ENCODE peak calls at places on chromosomes 1 and 21, in seven cellular contexts. One of them, this sample, is unnamed.

GRCh38 chr1:224450164-224450955 is 15.8 kb upstream of the WDR26 start:
- DNase-seq in H9: no peak
- DNase-seq in A549: no peak
- DNase-seq in kidney: no peak
- DNase-seq in iPS DF 6.9: no peak
- DNase-seq in foreskin keratinocyte: no peak
- DNase-seq in mammary epithelial cell: no peak
- DNase-seq in this sample: peak; percentile 16

GRCh38 chr1:179003474-179004066 is 22.1 kb upstream of the FAM20B start:
- DNase-seq in A549: no peak
- DNase-seq in iPS DF 6.9: no peak
- DNase-seq in H9: no peak
- DNase-seq in foreskin keratinocyte: no peak
- DNase-seq in kidney: no peak
- DNase-seq in mammary epithelial cell: no peak
- DNase-seq in this sample: no peak

GRCh38 chr21:42550817-42551216 is 37.2 kb downstream of the SLC37A1 start:
- DNase-seq in H9: no peak
- DNase-seq in kidney: no peak
- DNase-seq in foreskin keratinocyte: no peak
- DNase-seq in mammary epithelial cell: no peak
- DNase-seq in iPS DF 6.9: no peak
- DNase-seq in A549: no peak
- DNase-seq in this sample: no peak

GRCh38 chr1:92755541-92756351 is 29.2 kb downstream of the EVI5 start:
- DNase-seq in iPS DF 6.9: no peak
- DNase-seq in H9: no peak
- DNase-seq in kidney: no peak
- DNase-seq in mammary epithelial cell: no peak
- DNase-seq in A549: no peak
- DNase-seq in foreskin keratinocyte: no peak
- DNase-seq in this sample: no peak

GRCh38 chr1:19759740-19760089 is 40.0 kb downstream of the TMCO4 start:
- DNase-seq in H9: no peak
- DNase-seq in mammary epithelial cell: peak; percentile 18
- DNase-seq in foreskin keratinocyte: no peak
- DNase-seq in kidney: no peak
- DNase-seq in A549: no peak
- DNase-seq in iPS DF 6.9: no peak
- DNase-seq in this sample: no peak

GRCh38 chr1:173406783-173407230 is 70.3 kb upstream of the PRDX6 start:
- DNase-seq in mammary epithelial cell: no peak
- DNase-seq in A549: no peak
- DNase-seq in iPS DF 6.9: no peak
- DNase-seq in kidney: no peak
- DNase-seq in foreskin keratinocyte: no peak
- DNase-seq in H9: no peak
- DNase-seq in this sample: no peak

GRCh38 chr1:156407344-156407743 is 38.3 kb downstream of the RHBG start:
- DNase-seq in A549: no peak
- DNase-seq in H9: no peak
- DNase-seq in iPS DF 6.9: no peak
- DNase-seq in kidney: no peak
- DNase-seq in mammary epithelial cell: no peak
- DNase-seq in foreskin keratinocyte: no peak
- DNase-seq in this sample: no peak

GRCh38 chr1:115829023-115829674 is 11.8 kb downstream of the NHLH2 start:
- DNase-seq in A549: peak; percentile 22
- DNase-seq in mammary epithelial cell: peak; percentile 93
- DNase-seq in foreskin keratinocyte: peak; percentile 88
- DNase-seq in H9: no peak
- DNase-seq in iPS DF 6.9: no peak
- DNase-seq in kidney: no peak
- DNase-seq in this sample: no peak

GRCh38 chr1:76336951-76337371 is 262.4 kb downstream of the ST6GALNAC3 start:
- DNase-seq in iPS DF 6.9: no peak
- DNase-seq in foreskin keratinocyte: no peak
- DNase-seq in mammary epithelial cell: no peak
- DNase-seq in H9: peak; percentile 30
- DNase-seq in kidney: peak; percentile 93
- DNase-seq in A549: no peak
- DNase-seq in this sample: no peak

GRCh38 chr1:194241215-194241614 is 1054.8 kb upstream of the B3GALT2 start:
- DNase-seq in H9: no peak
- DNase-seq in A549: no peak
- DNase-seq in iPS DF 6.9: no peak
- DNase-seq in mammary epithelial cell: no peak
- DNase-seq in kidney: no peak
- DNase-seq in foreskin keratinocyte: no peak
- DNase-seq in this sample: no peak

GRCh38 chr1:74468982-74469603 is 43.3 kb downstream of the LRRC53 start:
- DNase-seq in A549: peak; percentile 35
- DNase-seq in iPS DF 6.9: peak; percentile 25
- DNase-seq in kidney: no peak
- DNase-seq in H9: no peak
- DNase-seq in foreskin keratinocyte: peak; percentile 10
- DNase-seq in mammary epithelial cell: peak; percentile 24
- DNase-seq in this sample: no peak

GRCh38 chr21:45421071-45421845 is 16.3 kb downstream of the COL18A1 start:
- DNase-seq in iPS DF 6.9: no peak
- DNase-seq in A549: peak; percentile 33
- DNase-seq in mammary epithelial cell: peak; percentile 20
- DNase-seq in H9: no peak
- DNase-seq in foreskin keratinocyte: no peak
- DNase-seq in kidney: peak; percentile 93
- DNase-seq in this sample: no peak

GRCh38 chr1:65147424-65148177 is 402 bp upstream of the AK4 start:
- DNase-seq in H9: peak; percentile 53
- DNase-seq in A549: peak; percentile 20
- DNase-seq in kidney: peak; percentile 85
- DNase-seq in foreskin keratinocyte: no peak
- DNase-seq in mammary epithelial cell: peak; percentile 66
- DNase-seq in iPS DF 6.9: no peak
- DNase-seq in this sample: no peak

GRCh38 chr1:163290025-163290610 is 31.6 kb upstream of the NUF2 start:
- DNase-seq in H9: no peak
- DNase-seq in iPS DF 6.9: no peak
- DNase-seq in kidney: no peak
- DNase-seq in foreskin keratinocyte: no peak
- DNase-seq in mammary epithelial cell: no peak
- DNase-seq in A549: peak; percentile 39
- DNase-seq in this sample: no peak

GRCh38 chr21:40445349-40445921 is 401.5 kb downstream of the DSCAM start:
- DNase-seq in iPS DF 6.9: no peak
- DNase-seq in A549: no peak
- DNase-seq in H9: no peak
- DNase-seq in mammary epithelial cell: peak; percentile 20
- DNase-seq in kidney: no peak
- DNase-seq in foreskin keratinocyte: no peak
- DNase-seq in this sample: no peak

GRCh38 chr1:60727553-60727952 is 354.8 kb upstream of the NFIA start:
- DNase-seq in iPS DF 6.9: no peak
- DNase-seq in H9: peak; percentile 34
- DNase-seq in A549: no peak
- DNase-seq in foreskin keratinocyte: peak; percentile 50
- DNase-seq in mammary epithelial cell: peak; percentile 45
- DNase-seq in kidney: no peak
- DNase-seq in this sample: no peak

GRCh38 chr1:88802950-88803349 is 88.4 kb downstream of the GTF2B start:
- DNase-seq in iPS DF 6.9: no peak
- DNase-seq in mammary epithelial cell: peak; percentile 40
- DNase-seq in foreskin keratinocyte: peak; percentile 16
- DNase-seq in H9: no peak
- DNase-seq in A549: no peak
- DNase-seq in kidney: no peak
- DNase-seq in this sample: no peak

GRCh38 chr1:38455829-38456563 is 403.6 kb downstream of the RRAGC start:
- DNase-seq in foreskin keratinocyte: no peak
- DNase-seq in H9: no peak
- DNase-seq in iPS DF 6.9: no peak
- DNase-seq in mammary epithelial cell: no peak
- DNase-seq in kidney: no peak
- DNase-seq in A549: no peak
- DNase-seq in this sample: no peak

GRCh38 chr1:8517579-8518489 is 199.9 kb downstream of the SLC45A1 start:
- DNase-seq in kidney: no peak
- DNase-seq in iPS DF 6.9: no peak
- DNase-seq in A549: no peak
- DNase-seq in H9: no peak
- DNase-seq in mammary epithelial cell: no peak
- DNase-seq in foreskin keratinocyte: no peak
- DNase-seq in this sample: no peak

GRCh38 chr1:150257624-150258274 is at the start of gene CA14:
- DNase-seq in iPS DF 6.9: no peak
- DNase-seq in foreskin keratinocyte: no peak
- DNase-seq in A549: no peak
- DNase-seq in kidney: no peak
- DNase-seq in mammary epithelial cell: no peak
- DNase-seq in H9: peak; percentile 66
- DNase-seq in this sample: no peak

GRCh38 chr1:32474954-32475353 is 10.1 kb downstream of the ZBTB8B start:
- DNase-seq in A549: no peak
- DNase-seq in kidney: no peak
- DNase-seq in foreskin keratinocyte: no peak
- DNase-seq in iPS DF 6.9: no peak
- DNase-seq in H9: no peak
- DNase-seq in mammary epithelial cell: no peak
- DNase-seq in this sample: no peak

GRCh38 chr1:37169743-37170275 is 135.5 kb upstream of the GRIK3 start:
- DNase-seq in iPS DF 6.9: no peak
- DNase-seq in mammary epithelial cell: no peak
- DNase-seq in foreskin keratinocyte: no peak
- DNase-seq in kidney: no peak
- DNase-seq in H9: no peak
- DNase-seq in A549: no peak
- DNase-seq in this sample: no peak

GRCh38 chr1:234724517-234725176 is 114.7 kb upstream of the IRF2BP2 start:
- DNase-seq in A549: no peak
- DNase-seq in mammary epithelial cell: no peak
- DNase-seq in kidney: peak; percentile 93
- DNase-seq in foreskin keratinocyte: no peak
- DNase-seq in H9: peak; percentile 49
- DNase-seq in iPS DF 6.9: no peak
- DNase-seq in this sample: no peak

GRCh38 chr1:42340093-42340492 is 5.1 kb upstream of the FOXJ3 start:
- DNase-seq in kidney: no peak
- DNase-seq in foreskin keratinocyte: peak; percentile 76
- DNase-seq in mammary epithelial cell: peak; percentile 48
- DNase-seq in H9: no peak
- DNase-seq in iPS DF 6.9: no peak
- DNase-seq in A549: peak; percentile 84
- DNase-seq in this sample: no peak

GRCh38 chr1:154972517-154973343 is 1.8 kb upstream of the CKS1B start:
- DNase-seq in H9: peak; percentile 98
- DNase-seq in kidney: peak; percentile 94
- DNase-seq in A549: peak; percentile 97
- DNase-seq in foreskin keratinocyte: peak; percentile 97
- DNase-seq in iPS DF 6.9: peak; percentile 94
- DNase-seq in mammary epithelial cell: peak; percentile 97
- DNase-seq in this sample: peak; percentile 50

GRCh38 chr1:56000424-56000823 is 578.9 kb downstream of the PLPP3 start:
- DNase-seq in kidney: no peak
- DNase-seq in iPS DF 6.9: no peak
- DNase-seq in mammary epithelial cell: no peak
- DNase-seq in A549: no peak
- DNase-seq in H9: no peak
- DNase-seq in foreskin keratinocyte: no peak
- DNase-seq in this sample: no peak

GRCh38 chr1:55993608-55994251 is 585.6 kb downstream of the PLPP3 start:
- DNase-seq in foreskin keratinocyte: no peak
- DNase-seq in iPS DF 6.9: no peak
- DNase-seq in mammary epithelial cell: no peak
- DNase-seq in H9: no peak
- DNase-seq in A549: no peak
- DNase-seq in kidney: no peak
- DNase-seq in this sample: no peak

GRCh38 chr1:56002272-56002671 is 577.1 kb downstream of the PLPP3 start:
- DNase-seq in kidney: no peak
- DNase-seq in foreskin keratinocyte: no peak
- DNase-seq in iPS DF 6.9: no peak
- DNase-seq in A549: no peak
- DNase-seq in mammary epithelial cell: no peak
- DNase-seq in H9: no peak
- DNase-seq in this sample: no peak

GRCh38 chr1:55997550-55997949 is 581.8 kb downstream of the PLPP3 start:
- DNase-seq in iPS DF 6.9: no peak
- DNase-seq in kidney: no peak
- DNase-seq in mammary epithelial cell: no peak
- DNase-seq in A549: no peak
- DNase-seq in H9: no peak
- DNase-seq in foreskin keratinocyte: no peak
- DNase-seq in this sample: no peak
- H3K27ac ChIP-seq in iPS DF 6.9: no peak overlapping the region
- H3K27ac ChIP-seq in kidney: no peak overlapping the region
- H3K27ac ChIP-seq in mammary epithelial cell: no peak overlapping the region
- H3K27ac ChIP-seq in A549: no peak overlapping the region
- H3K27ac ChIP-seq in H9: no peak overlapping the region
- H3K27ac ChIP-seq in foreskin keratinocyte: no peak overlapping the region
- H3K27ac ChIP-seq in this sample: no peak overlapping the region

GRCh38 chr1:205600085-205600484 is 31.7 kb downstream of the ELK4 start:
- DNase-seq in H9: no peak
- DNase-seq in A549: no peak
- DNase-seq in iPS DF 6.9: no peak
- DNase-seq in mammary epithelial cell: peak; percentile 77
- DNase-seq in foreskin keratinocyte: no peak
- DNase-seq in kidney: no peak
- DNase-seq in this sample: no peak
- H3K4me1 ChIP-seq in H9: no peaks in the 10 kb centered on the region
- H3K4me1 ChIP-seq in A549: no peaks in the 10 kb centered on the region
- H3K4me1 ChIP-seq in iPS DF 6.9: no peaks in the 10 kb centered on the region
- H3K4me1 ChIP-seq in mammary epithelial cell: peaks cover 40% of the 10 kb centered on the region
- H3K4me1 ChIP-seq in foreskin keratinocyte: peaks cover 23% of the 10 kb centered on the region
- H3K4me1 ChIP-seq in kidney: peaks cover 14% of the 10 kb centered on the region
- H3K4me1 ChIP-seq in this sample: no peaks in the 10 kb centered on the region

GRCh38 chr1:201469645-201470074 is 672 bp upstream of the PHLDA3 start:
- DNase-seq in kidney: no peak
- DNase-seq in mammary epithelial cell: no peak
- DNase-seq in foreskin keratinocyte: no peak
- DNase-seq in A549: no peak
- DNase-seq in H9: no peak
- DNase-seq in iPS DF 6.9: no peak
- DNase-seq in this sample: no peak
- H3K27ac ChIP-seq in kidney: no peak overlapping the region
- H3K27ac ChIP-seq in mammary epithelial cell: peak overlapping the region; percentile 91
- H3K27ac ChIP-seq in foreskin keratinocyte: no peak overlapping the region
- H3K27ac ChIP-seq in A549: peak overlapping the region; percentile 99
- H3K27ac ChIP-seq in H9: no peak overlapping the region
- H3K27ac ChIP-seq in iPS DF 6.9: no peak overlapping the region
- H3K27ac ChIP-seq in this sample: no peak overlapping the region

DNA sequence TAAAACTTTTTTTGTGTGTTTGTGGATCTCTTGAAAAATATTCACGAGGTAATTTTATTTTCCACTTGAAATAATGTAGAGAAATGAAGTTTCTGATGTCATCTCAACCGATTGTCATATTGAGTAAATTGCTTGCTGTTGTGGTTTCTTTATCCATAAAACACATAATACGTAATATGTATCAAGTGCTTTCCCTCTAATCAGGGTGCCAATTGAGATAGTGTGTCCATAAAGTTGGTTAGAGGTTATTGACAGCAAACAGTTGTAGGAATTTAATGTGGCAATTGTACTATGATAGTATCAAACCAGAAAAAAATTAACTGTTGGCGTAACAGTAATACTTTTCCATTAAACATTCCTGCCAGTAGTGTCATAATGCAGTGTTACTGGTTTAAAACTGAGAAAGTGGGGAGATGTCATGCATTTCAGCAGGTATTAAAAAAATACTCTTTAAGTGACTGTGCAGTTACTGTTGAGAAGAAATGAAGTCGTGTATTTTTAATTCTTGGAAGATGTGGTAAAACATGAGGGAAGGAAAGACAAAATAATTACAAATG is 38.3 kb downstream of the USP25 start:
- DNase-seq in iPS DF 6.9: no peak
- DNase-seq in A549: no peak
- DNase-seq in mammary epithelial cell: no peak
- DNase-seq in foreskin keratinocyte: no peak
- DNase-seq in H9: no peak
- DNase-seq in kidney: no peak
- DNase-seq in this sample: no peak
- H3K4me1 ChIP-seq in iPS DF 6.9: peaks cover 3% of the 10 kb centered on the region
- H3K4me1 ChIP-seq in A549: peaks cover 8% of the 10 kb centered on the region
- H3K4me1 ChIP-seq in mammary epithelial cell: peaks cover 5% of the 10 kb centered on the region
- H3K4me1 ChIP-seq in foreskin keratinocyte: peaks cover 32% of the 10 kb centered on the region
- H3K4me1 ChIP-seq in H9: peaks cover 3% of the 10 kb centered on the region
- H3K4me1 ChIP-seq in kidney: no peaks in the 10 kb centered on the region
- H3K4me1 ChIP-seq in this sample: peaks cover 3% of the 10 kb centered on the region

This sample was measured in CD8-positive, alpha-beta memory T cell.